ENCODE peak calls at places on chromosomes 4 and X, in five cellular contexts. M is body of pancreas, L is foreskin fibroblast, T is skeletal muscle cell, P is heart right ventricle. D is an unnamed sample.

GRCh38 chr4:167025651-167026050 is 208.6 kb downstream of the SPOCK3 start:
- DNase-seq in M (no peak), T (no peak), P (no peak), L (no peak), D (no peak)

GRCh38 chrX:5702890-5703289 is 525.8 kb downstream of the NLGN4X start:
- DNase-seq in P (no peak), L (no peak), T (no peak), M (no peak), D (no peak)

GRCh38 chr4:83036991-83037390 is 2.0 kb downstream of the COPS4 start:
- DNase-seq in P (no peak), T (no peak), M (no peak), L (no peak), D (no peak)

GRCh38 chr4:148238086-148238485 is 204.1 kb downstream of the NR3C2 start:
- DNase-seq in P (no peak), T (no peak), L (no peak), M (no peak), D (no peak)

GRCh38 chrX:10041383-10041782 is 74.2 kb downstream of the CLDN34 start:
- DNase-seq in T (no peak), P (no peak), M (no peak), L (no peak), D (no peak)

GRCh38 chrX:105837227-105837626 is 14.9 kb downstream of the NRK start:
- DNase-seq in T (peak), M (peak), L (peak), P (peak), D (peak)

GRCh38 chr4:20462426-20463175 is 210.9 kb downstream of the SLIT2 start:
- DNase-seq in T (peak), M (no peak), L (peak), P (no peak), D (no peak)

GRCh38 chr4:58093352-58093751 is 983.2 kb upstream of the IGFBP7 start:
- DNase-seq in L (no peak), M (no peak), T (no peak), P (no peak), D (no peak)

GRCh38 chr4:8548731-8549351 is 31.4 kb upstream of the GPR78 start:
- DNase-seq in T (no peak), L (no peak), P (no peak), M (no peak), D (peak)

GRCh38 chr4:121656269-121656641 is 40.5 kb downstream of the ANXA5 start:
- DNase-seq in T (peak), L (peak), M (peak), P (peak), D (peak)

GRCh38 chrX:119488749-119489148 is 20.5 kb downstream of the SLC25A5 start:
- DNase-seq in L (no peak), P (peak), T (no peak), M (peak), D (peak)

GRCh38 chr4:8830056-8830455 is 41.6 kb downstream of the HMX1 start:
- DNase-seq in M (no peak), T (no peak), L (no peak), P (no peak), D (peak)

GRCh38 chrX:33336783-33337182 is 125.4 kb upstream of the DMD start:
- DNase-seq in L (no peak), T (no peak), M (peak), P (peak), D (peak)

GRCh38 chr4:54589586-54589985 is 68.2 kb upstream of the KIT start:
- DNase-seq in L (no peak), M (no peak), P (no peak), T (no peak), D (no peak)

GRCh38 chr4:40322853-40323252 is 12.3 kb upstream of the CHRNA9 start:
- DNase-seq in M (no peak), T (no peak), L (no peak), P (no peak), D (no peak)

GRCh38 chr4:118746251-118746919 is 61.2 kb downstream of the METTL14 start:
- DNase-seq in T (no peak), L (no peak), M (no peak), P (peak), D (no peak)

GRCh38 chr4:112257098-112257497 is 25.5 kb downstream of the AP1AR start:
- DNase-seq in T (no peak), P (no peak), M (no peak), L (no peak), D (no peak)

GRCh38 chr4:174629265-174629664 is 107.0 kb upstream of the HPGD start:
- DNase-seq in L (peak), T (peak), M (no peak), P (no peak), D (no peak)

GRCh38 chr4:8687083-8687482 is 94.5 kb downstream of the CPZ start:
- DNase-seq in L (no peak), T (no peak), M (no peak), P (no peak), D (no peak)

GRCh38 chr4:5774416-5775056 is 63.5 kb downstream of the EVC start:
- DNase-seq in T (no peak), P (no peak), M (no peak), L (no peak), D (no peak)

GRCh38 chr4:119039160-119039559 is 96.5 kb upstream of the MYOZ2 start:
- DNase-seq in M (no peak), T (no peak), P (no peak), L (no peak), D (no peak)

GRCh38 chr4:5964030-5964429 is 54.2 kb downstream of the C4orf50 start:
- DNase-seq in P (no peak), M (no peak), T (no peak), L (no peak), D (no peak)

GRCh38 chr4:47531241-47531953 is 46.3 kb downstream of the ATP10D start:
- DNase-seq in T (peak), M (no peak), P (peak), L (peak), D (no peak)

GRCh38 chrX:49003696-49004095 is 1.6 kb upstream of the GRIPAP1 start:
- DNase-seq in L (no peak), T (no peak), P (no peak), M (no peak), D (no peak)

GRCh38 chr4:112747035-112747434 is 110.1 kb downstream of the LARP7 start:
- DNase-seq in M (no peak), P (no peak), L (no peak), T (no peak), D (no peak)

GRCh38 chr4:45004326-45004725 is 278.0 kb upstream of the GNPDA2 start:
- DNase-seq in T (no peak), M (no peak), L (no peak), P (no peak), D (no peak)

GRCh38 chrX:145393702-145394235 is 146.5 kb downstream of the SPANXN1 start:
- DNase-seq in T (no peak), M (no peak), L (no peak), P (no peak), D (no peak)

GRCh38 chrX:100643943-100644587 is at the start of gene SRPX2:
- DNase-seq in L (peak), P (peak), T (peak), M (no peak), D (peak)

GRCh38 chrX:107135076-107135964 is 16.7 kb upstream of the RBM41 start:
- DNase-seq in L (peak), P (no peak), M (no peak), T (peak), D (no peak)

GRCh38 chr4:81214518-81215218 is 354 bp downstream of the PRKG2 start:
- DNase-seq in M (no peak), T (no peak), P (no peak), L (no peak), D (no peak)
- H3K4me3 ChIP-seq in M (no peak), T (peak), P (peak), L (peak), D (peak)

GRCh38 chrX:65696613-65697012 is 29.2 kb downstream of the MSN start:
- DNase-seq in P (no peak), L (no peak), M (no peak), T (no peak), D (no peak)
- H3K4me3 ChIP-seq in P (no peak), L (no peak), M (no peak), T (no peak), D (no peak)

DNA sequence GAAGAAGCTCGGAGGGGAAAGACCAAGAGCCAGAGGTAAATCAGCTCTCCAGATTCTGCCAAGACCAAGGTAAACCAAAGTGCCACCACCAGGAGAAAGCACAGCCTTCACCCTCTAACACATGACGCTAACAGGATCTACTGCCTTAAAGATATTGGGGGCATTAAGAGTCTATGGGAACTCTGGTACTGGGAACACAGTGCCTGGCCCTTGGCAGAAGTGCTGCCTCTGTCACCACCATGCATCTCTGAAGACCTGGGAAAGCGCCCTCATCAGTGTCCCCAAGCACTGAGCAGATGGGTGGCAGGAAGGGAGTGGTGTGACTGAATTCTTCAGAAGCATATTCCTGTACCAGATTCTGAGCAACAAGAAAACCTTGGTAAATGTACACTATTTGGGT is 1.3 kb downstream of the QDPR start:
- DNase-seq in P (no peak), T (no peak), M (no peak), L (no peak), D (no peak)
- H3K4me3 ChIP-seq in P (peak), T (no peak), M (no peak), L (peak), D (peak)

DNA sequence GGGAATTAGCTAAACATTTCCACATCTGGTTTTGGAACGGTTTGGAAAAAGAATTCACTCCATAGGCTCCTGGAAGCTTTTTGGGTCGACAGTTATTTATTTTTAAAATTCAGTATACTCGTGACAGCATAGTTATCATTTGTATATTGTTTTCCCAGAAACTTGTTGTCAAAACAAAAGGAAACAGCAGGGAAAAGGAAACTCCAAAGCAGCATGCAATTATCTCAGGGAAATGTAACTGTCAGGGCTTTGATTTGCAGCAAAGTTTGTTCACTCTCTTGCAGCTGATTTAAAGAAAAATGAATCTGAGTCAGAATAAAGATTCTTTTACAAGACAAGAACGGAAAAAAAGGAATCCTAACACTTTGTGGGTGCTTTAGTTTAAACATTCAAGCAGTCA is 86.4 kb downstream of the PLAC1 start:
- DNase-seq in P (no peak), T (no peak), M (no peak), L (no peak), D (no peak)
- H3K4me3 ChIP-seq in P (no peak), T (no peak), M (no peak), L (no peak), D (no peak)

D was measured in tibial artery.